ENCODE peak calls at places on chromosome 13, in eight cellular contexts. One of them, this sample, is unnamed. For H4K20me1, the result is how much of the 10 kb centered on the place peaks cover.

GRCh38 chr13:20057963-20058362 is 99.4 kb downstream of the ZMYM2 start:
- DNase-seq in fibroblast of lung: no peak
- DNase-seq in GM23338: no peak
- DNase-seq in PC-9: no peak
- DNase-seq in HepG2: no peak
- DNase-seq in K562: no peak
- DNase-seq in mammary epithelial cell: no peak
- DNase-seq in neural progenitor cell: no peak
- DNase-seq in this sample: no peak

GRCh38 chr13:19601749-19602725 is 31.4 kb upstream of the MPHOSPH8 start:
- DNase-seq in fibroblast of lung: peak
- DNase-seq in GM23338: peak
- DNase-seq in PC-9: no peak
- DNase-seq in HepG2: peak
- DNase-seq in K562: peak
- DNase-seq in mammary epithelial cell: peak
- DNase-seq in neural progenitor cell: peak
- DNase-seq in this sample: peak

GRCh38 chr13:37905736-37906135 is 36.2 kb upstream of the TRPC4 start:
- DNase-seq in fibroblast of lung: peak
- DNase-seq in GM23338: no peak
- DNase-seq in PC-9: no peak
- DNase-seq in HepG2: no peak
- DNase-seq in K562: no peak
- DNase-seq in mammary epithelial cell: no peak
- DNase-seq in neural progenitor cell: no peak
- DNase-seq in this sample: no peak

GRCh38 chr13:25846227-25846984 is 205.4 kb downstream of the SHISA2 start:
- DNase-seq in fibroblast of lung: peak
- DNase-seq in GM23338: no peak
- DNase-seq in PC-9: no peak
- DNase-seq in HepG2: no peak
- DNase-seq in K562: no peak
- DNase-seq in mammary epithelial cell: peak
- DNase-seq in neural progenitor cell: no peak
- DNase-seq in this sample: no peak

GRCh38 chr13:52651880-52652169 is 811 bp upstream of the SUGT1 start:
- DNase-seq in fibroblast of lung: no peak
- DNase-seq in GM23338: no peak
- DNase-seq in PC-9: no peak
- DNase-seq in HepG2: no peak
- DNase-seq in K562: no peak
- DNase-seq in mammary epithelial cell: no peak
- DNase-seq in neural progenitor cell: no peak
- DNase-seq in this sample: no peak

GRCh38 chr13:89937420-89937819 is 1410.1 kb upstream of the MIR17HG start:
- DNase-seq in fibroblast of lung: no peak
- DNase-seq in GM23338: no peak
- DNase-seq in PC-9: no peak
- DNase-seq in HepG2: no peak
- DNase-seq in K562: no peak
- DNase-seq in mammary epithelial cell: no peak
- DNase-seq in neural progenitor cell: no peak
- DNase-seq in this sample: no peak

GRCh38 chr13:108621421-108621820 is 8.0 kb upstream of the MYO16 start:
- DNase-seq in fibroblast of lung: no peak
- DNase-seq in GM23338: no peak
- DNase-seq in PC-9: no peak
- DNase-seq in HepG2: no peak
- DNase-seq in K562: no peak
- DNase-seq in mammary epithelial cell: no peak
- DNase-seq in neural progenitor cell: no peak
- DNase-seq in this sample: no peak

GRCh38 chr13:112140366-112140765 is 73.4 kb downstream of the SOX1 start:
- DNase-seq in fibroblast of lung: no peak
- DNase-seq in GM23338: no peak
- DNase-seq in PC-9: no peak
- DNase-seq in HepG2: no peak
- DNase-seq in K562: no peak
- DNase-seq in mammary epithelial cell: no peak
- DNase-seq in neural progenitor cell: no peak
- DNase-seq in this sample: no peak

GRCh38 chr13:101408154-101408553 is 8.2 kb downstream of the NALCN start:
- DNase-seq in fibroblast of lung: no peak
- DNase-seq in GM23338: no peak
- DNase-seq in PC-9: no peak
- DNase-seq in HepG2: no peak
- DNase-seq in K562: no peak
- DNase-seq in mammary epithelial cell: no peak
- DNase-seq in neural progenitor cell: no peak
- DNase-seq in this sample: no peak

GRCh38 chr13:50365300-50365682 is 350.0 kb downstream of the KCNRG start:
- DNase-seq in fibroblast of lung: no peak
- DNase-seq in GM23338: no peak
- DNase-seq in PC-9: no peak
- DNase-seq in HepG2: no peak
- DNase-seq in K562: no peak
- DNase-seq in mammary epithelial cell: no peak
- DNase-seq in neural progenitor cell: no peak
- DNase-seq in this sample: peak

GRCh38 chr13:94128430-94128829 is 351.1 kb downstream of the DCT start:
- DNase-seq in fibroblast of lung: peak
- DNase-seq in GM23338: no peak
- DNase-seq in PC-9: no peak
- DNase-seq in HepG2: no peak
- DNase-seq in K562: no peak
- DNase-seq in mammary epithelial cell: no peak
- DNase-seq in neural progenitor cell: no peak
- DNase-seq in this sample: no peak

GRCh38 chr13:23628250-23628649 is 58.0 kb downstream of the TNFRSF19 start:
- DNase-seq in fibroblast of lung: no peak
- DNase-seq in GM23338: peak
- DNase-seq in PC-9: no peak
- DNase-seq in HepG2: no peak
- DNase-seq in K562: no peak
- DNase-seq in mammary epithelial cell: no peak
- DNase-seq in neural progenitor cell: no peak
- DNase-seq in this sample: no peak

GRCh38 chr13:41813426-41813825 is 147.5 kb downstream of the VWA8 start:
- DNase-seq in fibroblast of lung: peak
- DNase-seq in GM23338: no peak
- DNase-seq in PC-9: no peak
- DNase-seq in HepG2: no peak
- DNase-seq in K562: no peak
- DNase-seq in mammary epithelial cell: no peak
- DNase-seq in neural progenitor cell: no peak
- DNase-seq in this sample: no peak

GRCh38 chr13:43107780-43108179 is 84.4 kb downstream of the DNAJC15 start:
- DNase-seq in fibroblast of lung: no peak
- DNase-seq in GM23338: no peak
- DNase-seq in PC-9: no peak
- DNase-seq in HepG2: no peak
- DNase-seq in K562: no peak
- DNase-seq in mammary epithelial cell: no peak
- DNase-seq in neural progenitor cell: no peak
- DNase-seq in this sample: no peak

GRCh38 chr13:78958019-78958418 is 299.1 kb upstream of the OBI1 start:
- DNase-seq in fibroblast of lung: no peak
- DNase-seq in GM23338: no peak
- DNase-seq in PC-9: no peak
- DNase-seq in HepG2: no peak
- DNase-seq in K562: no peak
- DNase-seq in mammary epithelial cell: no peak
- DNase-seq in neural progenitor cell: no peak
- DNase-seq in this sample: no peak

GRCh38 chr13:51770681-51771417 is 33.1 kb downstream of the DHRS12 start:
- DNase-seq in fibroblast of lung: no peak
- DNase-seq in GM23338: no peak
- DNase-seq in PC-9: no peak
- DNase-seq in HepG2: no peak
- DNase-seq in K562: no peak
- DNase-seq in mammary epithelial cell: no peak
- DNase-seq in neural progenitor cell: no peak
- DNase-seq in this sample: no peak

DNA sequence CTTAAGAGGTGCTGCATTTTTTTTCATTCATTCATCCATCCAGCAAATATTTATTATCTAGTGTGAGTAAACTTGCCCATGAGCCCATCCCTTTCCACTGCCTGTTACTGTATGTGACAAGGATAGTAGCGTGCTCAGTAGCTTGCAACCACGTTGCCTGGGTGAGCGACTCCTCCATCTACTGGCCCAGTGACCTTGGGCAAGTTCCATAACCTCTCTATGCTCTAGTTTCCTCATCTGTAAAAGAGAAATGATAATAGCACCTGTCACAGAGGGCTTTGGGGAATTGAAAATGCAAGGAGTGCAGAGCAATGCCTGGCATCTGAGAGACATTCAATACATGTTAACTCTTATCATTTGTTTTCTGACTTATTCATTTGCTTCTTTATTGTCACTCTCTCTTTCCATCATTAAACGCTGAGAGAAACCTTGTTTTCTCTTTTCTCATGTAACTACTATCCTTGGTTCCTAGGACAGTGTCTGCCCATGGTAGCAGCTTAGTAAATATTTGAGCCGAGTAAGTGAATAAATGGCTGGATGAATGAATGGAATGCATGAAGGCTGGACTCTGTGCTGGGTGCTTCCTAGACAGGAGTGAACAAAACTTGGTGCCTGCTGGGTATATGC is 19.9 kb downstream of the LRCH1 start:
- DNase-seq in fibroblast of lung: no peak
- DNase-seq in GM23338: no peak
- DNase-seq in PC-9: no peak
- DNase-seq in HepG2: no peak
- DNase-seq in K562: no peak
- DNase-seq in mammary epithelial cell: no peak
- DNase-seq in neural progenitor cell: no peak
- DNase-seq in this sample: no peak
- H4K20me1 ChIP-seq in fibroblast of lung: under half
- H4K20me1 ChIP-seq in GM23338: under half
- H4K20me1 ChIP-seq in PC-9: under half
- H4K20me1 ChIP-seq in HepG2: under half
- H4K20me1 ChIP-seq in K562: under half
- H4K20me1 ChIP-seq in mammary epithelial cell: under half
- H4K20me1 ChIP-seq in neural progenitor cell: under half
- H4K20me1 ChIP-seq in this sample: under half

GRCh38 chr13:27797228-27797624 is 4.9 kb downstream of the GSX1 start:
- DNase-seq in fibroblast of lung: peak
- DNase-seq in GM23338: peak
- DNase-seq in PC-9: no peak
- DNase-seq in HepG2: no peak
- DNase-seq in K562: no peak
- DNase-seq in mammary epithelial cell: peak
- DNase-seq in neural progenitor cell: peak
- DNase-seq in this sample: peak
- TF ChIP-seq EZH2 in fibroblast of lung: peak
- TF ChIP-seq EZH2 in GM23338: peak
- TF ChIP-seq EZH2 in PC-9: no peak
- TF ChIP-seq EZH2 in HepG2: no peak
- TF ChIP-seq EZH2 in K562: no peak
- TF ChIP-seq EZH2 in mammary epithelial cell: no peak
- TF ChIP-seq EZH2 in neural progenitor cell: peak
- TF ChIP-seq EZH2 in this sample: peak

DNA sequence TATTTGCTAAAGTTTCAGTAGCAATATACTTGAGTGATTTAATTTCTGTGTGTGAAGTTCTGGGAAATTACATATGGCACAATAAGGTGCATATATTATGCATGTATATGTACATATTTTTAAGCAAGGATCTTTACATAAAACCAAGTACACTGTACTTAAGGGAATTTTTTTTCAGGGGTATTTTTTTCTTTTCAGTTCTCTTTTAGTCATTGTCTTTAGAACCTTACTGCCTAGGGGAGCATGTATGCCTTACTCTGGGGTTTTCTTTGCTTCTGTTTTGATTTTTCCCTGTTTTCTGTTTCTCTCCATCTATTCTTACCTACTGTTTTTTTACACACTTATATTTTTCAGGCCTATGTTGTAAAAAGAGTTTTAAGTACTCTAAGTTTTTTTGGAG is 7.4 kb downstream of the RAP2A start:
- DNase-seq in fibroblast of lung: no peak
- DNase-seq in GM23338: no peak
- DNase-seq in PC-9: no peak
- DNase-seq in HepG2: no peak
- DNase-seq in K562: no peak
- DNase-seq in mammary epithelial cell: no peak
- DNase-seq in neural progenitor cell: no peak
- DNase-seq in this sample: no peak
- H4K20me1 ChIP-seq in fibroblast of lung: under half
- H4K20me1 ChIP-seq in GM23338: under half
- H4K20me1 ChIP-seq in PC-9: under half
- H4K20me1 ChIP-seq in HepG2: under half
- H4K20me1 ChIP-seq in K562: under half
- H4K20me1 ChIP-seq in mammary epithelial cell: under half
- H4K20me1 ChIP-seq in neural progenitor cell: under half
- H4K20me1 ChIP-seq in this sample: under half

DNA sequence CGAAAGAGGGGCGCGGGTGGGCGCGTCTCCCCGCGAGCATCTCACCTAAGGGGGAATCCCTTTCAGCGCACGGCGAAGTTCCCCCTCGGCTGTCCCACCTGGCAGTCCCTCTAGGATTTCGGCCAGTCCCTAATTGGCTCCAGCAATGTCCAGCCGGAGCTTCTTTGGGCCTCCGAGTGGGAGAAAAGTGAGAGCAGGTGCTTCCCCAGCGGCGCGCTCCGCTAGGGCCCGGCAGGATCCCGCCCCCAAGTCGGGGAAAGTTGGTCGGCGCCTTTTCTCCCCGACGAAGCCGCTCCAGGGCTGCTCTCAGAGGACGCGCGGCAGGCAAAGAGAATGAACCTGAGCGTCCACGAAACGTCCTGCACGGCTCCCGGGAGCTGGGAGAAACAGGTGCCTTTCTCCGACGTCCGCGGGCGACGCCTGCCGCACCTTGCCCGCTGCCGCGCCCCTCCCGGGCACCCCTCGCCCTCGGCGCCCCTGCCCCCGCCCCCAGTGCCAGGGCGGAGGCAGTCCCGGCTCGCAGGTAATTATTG is 366 bp upstream of the KL start:
- DNase-seq in fibroblast of lung: no peak
- DNase-seq in GM23338: peak
- DNase-seq in PC-9: peak
- DNase-seq in HepG2: no peak
- DNase-seq in K562: no peak
- DNase-seq in mammary epithelial cell: no peak
- DNase-seq in neural progenitor cell: peak
- DNase-seq in this sample: no peak
- TF ChIP-seq EZH2 in fibroblast of lung: peak
- TF ChIP-seq EZH2 in GM23338: peak
- TF ChIP-seq EZH2 in PC-9: no peak
- TF ChIP-seq EZH2 in HepG2: no peak
- TF ChIP-seq EZH2 in K562: no peak
- TF ChIP-seq EZH2 in mammary epithelial cell: peak
- TF ChIP-seq EZH2 in neural progenitor cell: peak
- TF ChIP-seq EZH2 in this sample: peak

GRCh38 chr13:75699062-75699461 is 62.9 kb downstream of the LMO7 start:
- DNase-seq in fibroblast of lung: no peak
- DNase-seq in GM23338: no peak
- DNase-seq in PC-9: no peak
- DNase-seq in HepG2: no peak
- DNase-seq in K562: no peak
- DNase-seq in mammary epithelial cell: no peak
- DNase-seq in neural progenitor cell: no peak
- DNase-seq in this sample: no peak
- H4K20me1 ChIP-seq in fibroblast of lung: under half
- H4K20me1 ChIP-seq in GM23338: under half
- H4K20me1 ChIP-seq in PC-9: under half
- H4K20me1 ChIP-seq in HepG2: under half
- H4K20me1 ChIP-seq in K562: under half
- H4K20me1 ChIP-seq in mammary epithelial cell: under half
- H4K20me1 ChIP-seq in neural progenitor cell: under half
- H4K20me1 ChIP-seq in this sample: under half